ENCODE peak calls at places on chromosomes 4 and X, in seven cellular contexts. B is foreskin fibroblast; C is lower leg skin; V is fibroblast of pulmonary artery; F is B cell; H is astrocyte of the spinal cord; O is CD8-positive, alpha-beta T cell. E is an unnamed sample.

GRCh38 chr4:147583876-147584275 is 33.3 kb upstream of the TMEM184C start:
- DNase-seq in V (no peak), C (no peak), H (no peak), B (no peak), F (no peak), O (no peak), E (no peak)

GRCh38 chrX:139691843-139692505 is 16.0 kb downstream of the MCF2 start:
- DNase-seq in B (no peak), H (peak; percentile 1), C (no peak), V (no peak), O (no peak), F (no peak), E (no peak)

GRCh38 chrX:56766554-56767412 is 37.7 kb downstream of the NBDY start:
- DNase-seq in O (peak; percentile 58), V (peak; percentile 64), C (peak; percentile 83), B (peak; percentile 14), H (no peak), F (no peak), E (no peak)

GRCh38 chr4:132504438-132504837 is 644.7 kb upstream of the PCDH10 start:
- DNase-seq in V (no peak), C (no peak), F (no peak), O (no peak), H (peak; percentile 25), B (no peak), E (no peak)

GRCh38 chrX:133923113-133923512 is 62.3 kb downstream of the GPC3 start:
- DNase-seq in F (no peak), B (no peak), C (no peak), V (peak; percentile 8), O (no peak), H (no peak), E (no peak)

GRCh38 chrX:19554786-19555185 is 39.5 kb upstream of the MAP3K15 start:
- DNase-seq in V (peak; percentile 17), F (no peak), C (no peak), B (peak; percentile 41), O (no peak), H (peak; percentile 87), E (no peak)

GRCh38 chrX:35699642-35700041 is 98.5 kb upstream of the MAGEB16 start:
- DNase-seq in V (no peak), B (no peak), C (no peak), H (no peak), O (no peak), F (no peak), E (no peak)

GRCh38 chrX:114152130-114152529 is 431.8 kb upstream of the HTR2C start:
- DNase-seq in O (no peak), V (peak; percentile 72), F (no peak), B (peak; percentile 9), H (peak; percentile 45), C (no peak), E (no peak)

GRCh38 chr4:102663073-102663472 is 97.7 kb downstream of the MANBA start:
- DNase-seq in B (peak; percentile 58), O (no peak), H (peak; percentile 70), C (no peak), F (no peak), V (peak; percentile 67), E (no peak)

GRCh38 chrX:119943185-119943988 is at the start of gene NKAP:
- DNase-seq in V (peak; percentile 96), B (peak; percentile 90), C (peak; percentile 93), H (peak; percentile 94), F (peak; percentile 64), O (peak; percentile 86), E (peak; percentile 87)
- TF ChIP-seq CTCF in V (no peak), B (no peak), C (no peak), H (no peak), F (no peak), O (no peak), E (no peak)

DNA sequence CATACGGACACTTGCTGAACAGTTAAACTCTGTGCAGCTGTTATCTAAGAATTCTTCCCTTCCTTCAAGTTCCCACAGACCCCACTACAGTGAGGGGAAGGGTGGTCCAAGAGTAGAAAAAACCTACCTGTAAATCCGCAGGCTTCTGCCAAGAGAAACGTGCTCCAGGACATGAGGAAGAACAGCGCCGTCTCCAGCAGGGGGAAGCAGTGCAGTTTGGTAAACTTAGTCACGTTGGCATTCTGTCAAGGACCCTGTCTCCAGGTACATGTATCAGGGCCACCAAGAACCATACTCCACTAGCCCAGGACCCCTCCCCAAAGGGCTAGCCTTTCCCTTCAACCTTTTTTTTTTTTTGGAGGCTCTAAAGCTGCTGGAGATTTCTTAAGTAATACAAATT is 79.9 kb downstream of the CHST7 start:
- DNase-seq in F (no peak), C (no peak), B (no peak), H (no peak), O (no peak), V (peak; percentile 33), E (peak; percentile 5)
- TF ChIP-seq CTCF in F (no peak), C (no peak), B (peak; percentile 21), H (peak; percentile 41), O (no peak), V (peak; percentile 48), E (peak; percentile 46)

GRCh38 chrX:79477691-79478090 is 110.6 kb upstream of the ITM2A start:
- DNase-seq in H (no peak), V (no peak), B (no peak), C (no peak), F (no peak), O (no peak), E (no peak)
- TF ChIP-seq CTCF in H (no peak), V (no peak), B (no peak), C (no peak), F (no peak), O (no peak), E (no peak)

DNA sequence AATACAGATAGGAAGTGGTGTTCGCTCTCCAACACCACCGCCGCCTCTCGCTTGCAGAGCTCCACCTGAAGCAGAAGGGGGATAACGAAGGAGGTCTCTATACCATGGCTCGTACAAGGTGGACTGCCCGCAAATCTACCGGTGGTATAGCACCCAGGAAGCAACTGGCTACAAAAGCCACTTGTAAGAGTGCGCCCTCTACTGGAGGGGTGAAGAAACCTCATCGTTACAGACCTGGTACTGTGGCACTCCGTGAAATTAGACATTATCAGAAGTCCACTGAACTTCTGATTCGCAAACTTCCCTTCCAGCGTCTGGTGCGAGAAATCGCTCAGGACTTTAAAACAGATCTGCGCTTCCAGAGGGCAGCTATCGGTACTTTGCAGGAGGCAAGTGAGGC is 5.2 kb upstream of the BMP15 start:
- DNase-seq in C (no peak), O (no peak), V (no peak), H (no peak), B (no peak), F (no peak), E (peak; percentile 12)
- TF ChIP-seq CTCF in C (no peak), O (no peak), V (peak; percentile 13), H (peak; percentile 19), B (no peak), F (no peak), E (peak; percentile 65)

GRCh38 chr4:166165829-166166420 is 292.9 kb downstream of the TLL1 start:
- DNase-seq in B (peak; percentile 44), F (peak; percentile 9), O (no peak), C (no peak), V (peak; percentile 92), H (peak; percentile 84), E (peak; percentile 68)

GRCh38 chr4:166174717-166175510 is 301.9 kb downstream of the TLL1 start:
- DNase-seq in V (peak; percentile 78), B (no peak), F (no peak), C (no peak), O (no peak), H (peak; percentile 32), E (no peak)

GRCh38 chr4:166172619-166173018 is 299.6 kb downstream of the TLL1 start:
- DNase-seq in V (no peak), O (no peak), H (no peak), F (no peak), B (no peak), C (no peak), E (no peak)

GRCh38 chr4:166169111-166169510 is 296.1 kb downstream of the TLL1 start:
- DNase-seq in C (no peak), B (no peak), F (no peak), O (no peak), H (no peak), V (peak; percentile 58), E (no peak)
- TF ChIP-seq CTCF in C (no peak), B (peak; percentile 32), F (no peak), O (no peak), H (peak; percentile 53), V (peak; percentile 68), E (peak; percentile 52)

DNA sequence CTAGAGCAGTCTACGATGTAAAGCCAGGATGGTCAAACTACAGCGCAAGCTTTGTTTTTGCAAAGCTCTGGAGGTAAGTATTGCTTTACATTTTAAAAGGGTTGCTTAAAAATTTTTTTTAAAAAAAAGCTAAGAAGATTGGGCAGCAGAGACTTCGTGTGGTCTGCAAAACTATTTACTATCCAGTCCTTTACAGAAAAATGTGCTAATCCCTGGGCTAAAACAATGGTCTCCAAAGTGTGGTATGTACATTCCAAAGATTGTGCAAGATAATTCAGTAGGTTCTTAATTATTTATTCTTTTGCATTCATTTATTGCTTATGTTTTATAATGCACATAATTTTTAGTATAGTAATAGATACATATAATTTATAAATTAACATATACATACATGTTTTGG is 113.2 kb downstream of the MFAP3L start:
- DNase-seq in V (no peak), O (no peak), B (no peak), F (no peak), C (no peak), H (no peak), E (no peak)
- TF ChIP-seq CTCF in V (no peak), O (no peak), B (no peak), F (no peak), C (no peak), H (no peak), E (no peak)

DNA sequence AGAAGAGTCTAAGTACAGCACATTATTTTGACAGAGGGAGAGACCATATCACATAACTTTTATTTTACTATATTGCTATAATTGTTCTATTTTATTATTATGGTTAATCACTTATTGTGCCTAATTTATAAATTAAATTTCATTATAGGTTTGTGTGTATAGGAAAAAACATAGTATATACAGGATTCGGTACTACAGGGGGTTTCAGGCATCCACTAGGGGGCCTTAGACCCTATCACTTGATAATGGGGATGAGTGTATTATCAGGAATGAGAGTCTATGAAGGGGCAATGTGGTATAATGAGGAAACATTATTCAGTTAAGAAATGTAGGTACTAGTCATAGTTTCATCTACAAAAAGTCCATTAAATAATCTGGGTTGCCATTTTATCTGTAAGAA is 833.1 kb downstream of the C4orf33 start:
- DNase-seq in H (no peak), C (no peak), F (no peak), V (no peak), O (no peak), B (no peak), E (peak; percentile 29)
- TF ChIP-seq CTCF in H (peak; percentile 39), C (no peak), F (no peak), V (no peak), O (no peak), B (no peak), E (peak; percentile 79)

GRCh38 chr4:6694177-6694901 is 661 bp downstream of the S100P start:
- DNase-seq in C (no peak), F (no peak), H (no peak), V (no peak), O (no peak), B (no peak), E (no peak)

GRCh38 chr4:6695660-6696581 is 2.2 kb downstream of the S100P start:
- DNase-seq in H (no peak), B (no peak), C (no peak), F (no peak), O (peak; percentile 84), V (no peak), E (no peak)

GRCh38 chr4:6699903-6700302 is 6.2 kb downstream of the S100P start:
- DNase-seq in O (no peak), B (no peak), H (no peak), F (no peak), V (no peak), C (no peak), E (no peak)

GRCh38 chr4:6696611-6697010 is 2.9 kb downstream of the S100P start:
- DNase-seq in F (no peak), C (no peak), H (no peak), B (no peak), O (no peak), V (no peak), E (no peak)

GRCh38 chr4:6697096-6697495 is 3.4 kb downstream of the S100P start:
- DNase-seq in V (no peak), O (no peak), H (no peak), F (no peak), C (no peak), B (no peak), E (no peak)
- TF ChIP-seq CTCF in V (no peak), O (no peak), H (no peak), F (no peak), C (no peak), B (no peak), E (no peak)

E was measured in OCI-LY7.